ENCODE peak calls at places on chromosomes 12 and 14, in eight cellular contexts. One of them, this sample, is unnamed. For H3K4me1, the result is how much of the 10 kb centered on the place peaks cover.

GRCh38 chr12:48910196-48910595 is 15.1 kb downstream of the FKBP11 start:
- DNase-seq in effector memory CD4-positive, alpha-beta T cell: no peak
- DNase-seq in GM23248: no peak
- DNase-seq in stomach: no peak
- DNase-seq in CD8-positive, alpha-beta T cell: no peak
- DNase-seq in body of pancreas: no peak
- DNase-seq in astrocyte: no peak
- DNase-seq in endodermal cell: no peak
- DNase-seq in this sample: no peak

GRCh38 chr12:88237954-88238353 is 95.8 kb downstream of the TMTC3 start:
- DNase-seq in effector memory CD4-positive, alpha-beta T cell: no peak
- DNase-seq in GM23248: peak
- DNase-seq in stomach: no peak
- DNase-seq in CD8-positive, alpha-beta T cell: no peak
- DNase-seq in body of pancreas: no peak
- DNase-seq in astrocyte: peak
- DNase-seq in endodermal cell: no peak
- DNase-seq in this sample: no peak

GRCh38 chr12:117404203-117404853 is 42.9 kb upstream of the NOS1 start:
- DNase-seq in effector memory CD4-positive, alpha-beta T cell: no peak
- DNase-seq in GM23248: no peak
- DNase-seq in stomach: no peak
- DNase-seq in CD8-positive, alpha-beta T cell: no peak
- DNase-seq in body of pancreas: no peak
- DNase-seq in astrocyte: no peak
- DNase-seq in endodermal cell: no peak
- DNase-seq in this sample: no peak

GRCh38 chr12:89949457-89950195 is 241.0 kb upstream of the ATP2B1 start:
- DNase-seq in effector memory CD4-positive, alpha-beta T cell: peak
- DNase-seq in GM23248: peak
- DNase-seq in stomach: no peak
- DNase-seq in CD8-positive, alpha-beta T cell: peak
- DNase-seq in body of pancreas: no peak
- DNase-seq in astrocyte: peak
- DNase-seq in endodermal cell: no peak
- DNase-seq in this sample: peak

GRCh38 chr12:1881301-1881700 is 37.2 kb downstream of the CACNA2D4 start:
- DNase-seq in effector memory CD4-positive, alpha-beta T cell: no peak
- DNase-seq in GM23248: no peak
- DNase-seq in stomach: no peak
- DNase-seq in CD8-positive, alpha-beta T cell: no peak
- DNase-seq in body of pancreas: no peak
- DNase-seq in astrocyte: no peak
- DNase-seq in endodermal cell: peak
- DNase-seq in this sample: no peak

GRCh38 chr12:79591988-79592387 is 98.8 kb downstream of the PAWR start:
- DNase-seq in effector memory CD4-positive, alpha-beta T cell: no peak
- DNase-seq in GM23248: peak
- DNase-seq in stomach: no peak
- DNase-seq in CD8-positive, alpha-beta T cell: no peak
- DNase-seq in body of pancreas: no peak
- DNase-seq in astrocyte: no peak
- DNase-seq in endodermal cell: no peak
- DNase-seq in this sample: no peak

GRCh38 chr12:54486173-54486867 is 11.2 kb upstream of the NCKAP1L start:
- DNase-seq in effector memory CD4-positive, alpha-beta T cell: no peak
- DNase-seq in GM23248: no peak
- DNase-seq in stomach: no peak
- DNase-seq in CD8-positive, alpha-beta T cell: no peak
- DNase-seq in body of pancreas: no peak
- DNase-seq in astrocyte: no peak
- DNase-seq in endodermal cell: no peak
- DNase-seq in this sample: no peak

GRCh38 chr12:111314949-111315539 is 53.9 kb downstream of the PHETA1 start:
- DNase-seq in effector memory CD4-positive, alpha-beta T cell: no peak
- DNase-seq in GM23248: peak
- DNase-seq in stomach: no peak
- DNase-seq in CD8-positive, alpha-beta T cell: no peak
- DNase-seq in body of pancreas: no peak
- DNase-seq in astrocyte: no peak
- DNase-seq in endodermal cell: no peak
- DNase-seq in this sample: no peak

GRCh38 chr12:50057896-50058670 is 687 bp downstream of the ASIC1 start:
- DNase-seq in effector memory CD4-positive, alpha-beta T cell: no peak
- DNase-seq in GM23248: no peak
- DNase-seq in stomach: no peak
- DNase-seq in CD8-positive, alpha-beta T cell: no peak
- DNase-seq in body of pancreas: no peak
- DNase-seq in astrocyte: no peak
- DNase-seq in endodermal cell: no peak
- DNase-seq in this sample: no peak

GRCh38 chr12:105214670-105215375 is 21.2 kb downstream of the APPL2 start:
- DNase-seq in effector memory CD4-positive, alpha-beta T cell: no peak
- DNase-seq in GM23248: peak
- DNase-seq in stomach: peak
- DNase-seq in CD8-positive, alpha-beta T cell: no peak
- DNase-seq in body of pancreas: peak
- DNase-seq in astrocyte: no peak
- DNase-seq in endodermal cell: no peak
- DNase-seq in this sample: no peak

GRCh38 chr14:92540472-92541048 is 27.0 kb downstream of the RIN3 start:
- DNase-seq in effector memory CD4-positive, alpha-beta T cell: no peak
- DNase-seq in GM23248: peak
- DNase-seq in stomach: peak
- DNase-seq in CD8-positive, alpha-beta T cell: no peak
- DNase-seq in body of pancreas: peak
- DNase-seq in astrocyte: peak
- DNase-seq in endodermal cell: no peak
- DNase-seq in this sample: no peak

GRCh38 chr12:54197037-54197909 is 8.5 kb upstream of the SMUG1 start:
- DNase-seq in effector memory CD4-positive, alpha-beta T cell: no peak
- DNase-seq in GM23248: peak
- DNase-seq in stomach: no peak
- DNase-seq in CD8-positive, alpha-beta T cell: no peak
- DNase-seq in body of pancreas: no peak
- DNase-seq in astrocyte: peak
- DNase-seq in endodermal cell: peak
- DNase-seq in this sample: no peak

GRCh38 chr12:57765698-57766463 is 997 bp downstream of the CYP27B1 start:
- DNase-seq in effector memory CD4-positive, alpha-beta T cell: no peak
- DNase-seq in GM23248: peak
- DNase-seq in stomach: no peak
- DNase-seq in CD8-positive, alpha-beta T cell: no peak
- DNase-seq in body of pancreas: no peak
- DNase-seq in astrocyte: no peak
- DNase-seq in endodermal cell: peak
- DNase-seq in this sample: no peak

GRCh38 chr14:101965796-101966718 is 1.7 kb downstream of the DYNC1H1 start:
- DNase-seq in effector memory CD4-positive, alpha-beta T cell: no peak
- DNase-seq in GM23248: peak
- DNase-seq in stomach: no peak
- DNase-seq in CD8-positive, alpha-beta T cell: no peak
- DNase-seq in body of pancreas: no peak
- DNase-seq in astrocyte: no peak
- DNase-seq in endodermal cell: no peak
- DNase-seq in this sample: no peak

GRCh38 chr12:102567031-102567985 is 86.9 kb upstream of the IGF1 start:
- DNase-seq in effector memory CD4-positive, alpha-beta T cell: no peak
- DNase-seq in GM23248: peak
- DNase-seq in stomach: no peak
- DNase-seq in CD8-positive, alpha-beta T cell: no peak
- DNase-seq in body of pancreas: no peak
- DNase-seq in astrocyte: peak
- DNase-seq in endodermal cell: no peak
- DNase-seq in this sample: no peak

GRCh38 chr12:124940393-124941169 is 26.1 kb upstream of the UBC start:
- DNase-seq in effector memory CD4-positive, alpha-beta T cell: peak
- DNase-seq in GM23248: peak
- DNase-seq in stomach: peak
- DNase-seq in CD8-positive, alpha-beta T cell: peak
- DNase-seq in body of pancreas: peak
- DNase-seq in astrocyte: peak
- DNase-seq in endodermal cell: peak
- DNase-seq in this sample: peak

GRCh38 chr12:108360487-108360886 is 21.4 kb upstream of the CMKLR1 start:
- DNase-seq in effector memory CD4-positive, alpha-beta T cell: no peak
- DNase-seq in GM23248: peak
- DNase-seq in stomach: no peak
- DNase-seq in CD8-positive, alpha-beta T cell: no peak
- DNase-seq in body of pancreas: no peak
- DNase-seq in astrocyte: peak
- DNase-seq in endodermal cell: peak
- DNase-seq in this sample: no peak

GRCh38 chr12:118979763-118980406 is 1.5 kb upstream of the SRRM4 start:
- DNase-seq in effector memory CD4-positive, alpha-beta T cell: no peak
- DNase-seq in GM23248: peak
- DNase-seq in stomach: peak
- DNase-seq in CD8-positive, alpha-beta T cell: no peak
- DNase-seq in body of pancreas: peak
- DNase-seq in astrocyte: peak
- DNase-seq in endodermal cell: peak
- DNase-seq in this sample: peak

GRCh38 chr14:51283402-51283825 is 43.4 kb downstream of the TMX1 start:
- DNase-seq in effector memory CD4-positive, alpha-beta T cell: no peak
- DNase-seq in GM23248: peak
- DNase-seq in stomach: no peak
- DNase-seq in CD8-positive, alpha-beta T cell: no peak
- DNase-seq in body of pancreas: no peak
- DNase-seq in astrocyte: peak
- DNase-seq in endodermal cell: no peak
- DNase-seq in this sample: peak

GRCh38 chr12:55651314-55651703 is 14.6 kb downstream of the OR10P1 start:
- DNase-seq in effector memory CD4-positive, alpha-beta T cell: no peak
- DNase-seq in GM23248: no peak
- DNase-seq in stomach: no peak
- DNase-seq in CD8-positive, alpha-beta T cell: no peak
- DNase-seq in body of pancreas: no peak
- DNase-seq in astrocyte: no peak
- DNase-seq in endodermal cell: peak
- DNase-seq in this sample: no peak

GRCh38 chr14:30961330-30961729 is 64.1 kb upstream of the AP4S1 start:
- DNase-seq in effector memory CD4-positive, alpha-beta T cell: no peak
- DNase-seq in GM23248: no peak
- DNase-seq in stomach: no peak
- DNase-seq in CD8-positive, alpha-beta T cell: no peak
- DNase-seq in body of pancreas: no peak
- DNase-seq in astrocyte: no peak
- DNase-seq in endodermal cell: no peak
- DNase-seq in this sample: no peak

DNA sequence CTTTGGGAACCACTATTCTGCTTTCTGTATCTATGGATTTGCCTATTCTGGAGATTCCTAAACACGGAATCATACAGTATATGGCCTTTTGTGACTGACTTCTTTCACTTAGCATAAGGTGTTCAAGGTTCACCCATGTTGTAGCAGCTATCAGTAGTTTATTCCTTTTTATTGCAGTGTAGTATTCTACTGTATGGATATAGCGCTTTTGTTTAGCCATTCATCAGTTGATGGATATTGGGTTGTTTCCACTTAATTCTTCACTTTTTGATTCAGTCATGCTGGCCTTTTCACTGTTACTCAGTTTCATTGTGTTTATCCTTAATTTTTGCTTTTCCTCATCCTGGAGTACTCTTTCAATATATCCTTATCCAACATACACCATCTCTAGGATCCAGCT is 5.1 kb downstream of the PPP4R4 start:
- DNase-seq in effector memory CD4-positive, alpha-beta T cell: no peak
- DNase-seq in GM23248: no peak
- DNase-seq in stomach: no peak
- DNase-seq in CD8-positive, alpha-beta T cell: no peak
- DNase-seq in body of pancreas: no peak
- DNase-seq in astrocyte: no peak
- DNase-seq in endodermal cell: no peak
- DNase-seq in this sample: no peak
- H3K4me1 ChIP-seq in effector memory CD4-positive, alpha-beta T cell: under half
- H3K4me1 ChIP-seq in GM23248: under half
- H3K4me1 ChIP-seq in stomach: under half
- H3K4me1 ChIP-seq in CD8-positive, alpha-beta T cell: under half
- H3K4me1 ChIP-seq in body of pancreas: under half
- H3K4me1 ChIP-seq in astrocyte: under half
- H3K4me1 ChIP-seq in endodermal cell: under half
- H3K4me1 ChIP-seq in this sample: under half

GRCh38 chr12:20507711-20508110 is 139.4 kb downstream of the PDE3A start:
- DNase-seq in effector memory CD4-positive, alpha-beta T cell: no peak
- DNase-seq in GM23248: no peak
- DNase-seq in stomach: no peak
- DNase-seq in CD8-positive, alpha-beta T cell: no peak
- DNase-seq in body of pancreas: no peak
- DNase-seq in astrocyte: no peak
- DNase-seq in endodermal cell: no peak
- DNase-seq in this sample: no peak
- H3K4me3 ChIP-seq in effector memory CD4-positive, alpha-beta T cell: no peak
- H3K4me3 ChIP-seq in GM23248: no peak
- H3K4me3 ChIP-seq in stomach: no peak
- H3K4me3 ChIP-seq in CD8-positive, alpha-beta T cell: no peak
- H3K4me3 ChIP-seq in body of pancreas: no peak
- H3K4me3 ChIP-seq in astrocyte: no peak
- H3K4me3 ChIP-seq in endodermal cell: no peak
- H3K4me3 ChIP-seq in this sample: no peak

DNA sequence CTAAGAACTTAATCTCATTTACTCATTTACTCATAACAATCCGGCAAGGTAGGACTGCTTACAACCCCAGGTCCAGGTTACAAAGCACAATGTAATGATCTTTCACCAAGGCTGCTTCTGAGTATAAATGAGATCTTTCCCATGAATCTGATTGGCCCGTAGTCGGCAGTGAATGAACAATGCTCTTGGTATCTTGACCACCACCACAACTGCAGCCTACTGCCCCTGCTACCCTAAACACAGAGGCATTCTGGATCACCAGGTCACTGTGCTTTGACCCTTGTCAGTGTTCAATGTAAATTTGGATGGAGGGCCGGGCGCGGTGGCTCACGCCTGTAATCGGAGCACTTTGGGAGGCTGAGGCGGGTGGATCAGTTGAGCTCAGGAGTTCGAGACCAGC is 15.9 kb downstream of the FAM181A start:
- DNase-seq in effector memory CD4-positive, alpha-beta T cell: no peak
- DNase-seq in GM23248: no peak
- DNase-seq in stomach: no peak
- DNase-seq in CD8-positive, alpha-beta T cell: no peak
- DNase-seq in body of pancreas: no peak
- DNase-seq in astrocyte: peak
- DNase-seq in endodermal cell: no peak
- DNase-seq in this sample: no peak
- H3K27ac ChIP-seq in effector memory CD4-positive, alpha-beta T cell: no peak
- H3K27ac ChIP-seq in GM23248: no peak
- H3K27ac ChIP-seq in stomach: peak
- H3K27ac ChIP-seq in CD8-positive, alpha-beta T cell: no peak
- H3K27ac ChIP-seq in body of pancreas: peak
- H3K27ac ChIP-seq in astrocyte: no peak
- H3K27ac ChIP-seq in endodermal cell: no peak
- H3K27ac ChIP-seq in this sample: no peak

DNA sequence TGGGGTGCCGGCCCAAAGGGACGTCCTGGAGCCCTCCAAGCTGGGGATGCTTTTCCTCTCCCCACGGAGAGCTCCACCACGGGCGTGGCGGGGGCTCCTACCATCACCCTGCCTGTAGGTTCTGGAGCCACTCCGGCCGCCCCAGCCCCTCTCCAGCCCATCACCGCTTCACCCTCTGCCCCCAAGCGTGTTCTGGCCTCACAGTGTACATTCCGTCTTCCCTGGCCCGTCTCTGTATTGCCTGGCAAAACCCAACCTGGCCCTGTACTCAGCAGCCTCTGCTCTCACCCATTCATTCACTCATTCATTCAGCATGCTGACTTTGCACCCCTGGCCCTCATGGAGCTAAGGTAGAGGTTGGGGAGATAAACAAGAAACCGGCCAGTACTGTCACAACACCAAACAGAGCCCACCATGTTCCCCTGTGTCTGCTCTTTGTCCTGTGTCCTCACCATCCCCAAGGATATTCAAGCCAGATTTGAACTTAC is 20.3 kb downstream of the SLC25A29 start:
- DNase-seq in effector memory CD4-positive, alpha-beta T cell: no peak
- DNase-seq in GM23248: no peak
- DNase-seq in stomach: no peak
- DNase-seq in CD8-positive, alpha-beta T cell: no peak
- DNase-seq in body of pancreas: no peak
- DNase-seq in astrocyte: no peak
- DNase-seq in endodermal cell: no peak
- DNase-seq in this sample: no peak
- H3K4me1 ChIP-seq in effector memory CD4-positive, alpha-beta T cell: under half
- H3K4me1 ChIP-seq in GM23248: under half
- H3K4me1 ChIP-seq in stomach: under half
- H3K4me1 ChIP-seq in CD8-positive, alpha-beta T cell: under half
- H3K4me1 ChIP-seq in body of pancreas: under half
- H3K4me1 ChIP-seq in astrocyte: under half
- H3K4me1 ChIP-seq in endodermal cell: under half
- H3K4me1 ChIP-seq in this sample: under half

This sample was measured in CD4-positive, alpha-beta memory T cell.